ENCODE peak calls at places on chromosomes 5 and 9, in five cellular contexts. J is HepG2, P is SK-N-SH, X is stomach, H is esophagus muscularis mucosa. S is an unnamed sample. For H3K4me1, the result is how much of the 10 kb centered on the place peaks cover.

GRCh38 chr5:39024884-39025283 is 49.3 kb downstream of the RICTOR start:
- DNase-seq in J (no peak), P (no peak), X (no peak), H (no peak), S (no peak)

GRCh38 chr9:6272229-6272597 is 56.0 kb upstream of the TPD52L3 start:
- DNase-seq in J (peak), P (no peak), X (peak), H (no peak), S (no peak)

GRCh38 chr9:136992819-136993369 is 672 bp downstream of the PAXX start:
- DNase-seq in J (no peak), P (no peak), X (no peak), H (no peak), S (no peak)

GRCh38 chr5:53874409-53874808 is 314.0 kb downstream of the NDUFS4 start:
- DNase-seq in J (no peak), P (peak), X (no peak), H (no peak), S (no peak)

GRCh38 chr5:152514827-152515397 is 109.8 kb upstream of the NMUR2 start:
- DNase-seq in J (peak), P (peak), X (no peak), H (no peak), S (no peak)

GRCh38 chr5:56464935-56465756 is 232.0 kb upstream of the ANKRD55 start:
- DNase-seq in J (peak), P (no peak), X (no peak), H (no peak), S (no peak)

GRCh38 chr9:86788456-86788855 is 158.8 kb downstream of the GAS1 start:
- DNase-seq in J (no peak), P (no peak), X (no peak), H (peak), S (no peak)

GRCh38 chr5:127871448-127872153 is 168.4 kb downstream of the CCDC192 start:
- DNase-seq in J (no peak), P (no peak), X (no peak), H (no peak), S (no peak)

GRCh38 chr5:56056875-56057274 is 62.1 kb upstream of the IL6ST start:
- DNase-seq in J (no peak), P (no peak), X (no peak), H (no peak), S (no peak)

GRCh38 chr9:131382850-131383729 is 10.8 kb upstream of the PRRC2B start:
- DNase-seq in J (peak), P (no peak), X (peak), H (no peak), S (no peak)

GRCh38 chr9:4328723-4329122 is 28.9 kb upstream of the GLIS3 start:
- DNase-seq in J (no peak), P (no peak), X (no peak), H (no peak), S (no peak)

GRCh38 chr9:127698985-127699670 is 7.7 kb upstream of the CFAP157 start:
- DNase-seq in J (no peak), P (peak), X (peak), H (peak), S (peak)

GRCh38 chr5:149062371-149063016 is 368 bp downstream of the SH3TC2 start:
- DNase-seq in J (peak), P (no peak), X (no peak), H (peak), S (no peak)

GRCh38 chr5:130528474-130528873 is 624.2 kb downstream of the CHSY3 start:
- DNase-seq in J (no peak), P (no peak), X (no peak), H (no peak), S (no peak)

GRCh38 chr9:127225747-127226646 is 38.6 kb upstream of the GARNL3 start:
- DNase-seq in J (no peak), P (no peak), X (no peak), H (no peak), S (no peak)

GRCh38 chr9:120480707-120481106 is 99.3 kb downstream of the CDK5RAP2 start:
- DNase-seq in J (no peak), P (no peak), X (no peak), H (no peak), S (no peak)

GRCh38 chr9:69168709-69169217 is 5.3 kb upstream of the TJP2 start:
- DNase-seq in J (peak), P (no peak), X (no peak), H (no peak), S (no peak)

GRCh38 chr9:35669331-35670145 is 4.2 kb upstream of the CA9 start:
- DNase-seq in J (peak), P (no peak), X (peak), H (no peak), S (no peak)

GRCh38 chr9:91474656-91475055 is 51.0 kb upstream of the NFIL3 start:
- DNase-seq in J (no peak), P (no peak), X (no peak), H (no peak), S (no peak)

GRCh38 chr5:158714049-158714448 is 385.7 kb downstream of the EBF1 start:
- DNase-seq in J (no peak), P (peak), X (no peak), H (no peak), S (no peak)

GRCh38 chr5:148179234-148179824 is 11.0 kb downstream of the SPINK14 start:
- DNase-seq in J (peak), P (peak), X (no peak), H (no peak), S (no peak)

DNA sequence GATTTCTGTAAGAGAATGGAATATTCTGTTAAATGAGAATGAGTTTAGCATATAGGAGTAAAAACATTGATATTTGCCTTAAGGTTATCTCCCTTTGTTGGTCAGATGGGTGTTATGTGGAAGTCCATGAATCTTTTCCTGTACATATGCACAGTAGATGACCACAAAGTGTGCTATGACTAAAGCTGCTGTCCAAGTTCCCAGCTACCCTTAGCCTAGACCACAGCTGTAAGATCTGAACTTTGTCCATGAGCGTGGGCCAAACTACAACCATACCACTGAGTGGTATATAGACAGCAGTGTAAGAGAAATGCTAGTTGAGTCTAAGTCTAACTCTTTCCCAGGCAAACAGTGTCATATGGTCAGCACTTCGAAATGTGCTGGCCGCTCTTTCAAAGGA is 48.8 kb downstream of the CD180 start:
- DNase-seq in J (peak), P (no peak), X (no peak), H (no peak), S (no peak)
- TF ChIP-seq POLR2AphosphoS5 in J (no peak), P (no peak), X (no peak), H (no peak), S (no peak)

GRCh38 chr5:176170084-176170483 is 68.1 kb upstream of the SIMC1 start:
- DNase-seq in J (no peak), P (no peak), X (no peak), H (no peak), S (no peak)

GRCh38 chr5:176171171-176171760 is 67.0 kb upstream of the SIMC1 start:
- DNase-seq in J (no peak), P (no peak), X (no peak), H (no peak), S (no peak)

GRCh38 chr5:176166427-176166826 is 71.8 kb upstream of the SIMC1 start:
- DNase-seq in J (no peak), P (no peak), X (no peak), H (no peak), S (no peak)

GRCh38 chr5:176169393-176170063 is 68.7 kb upstream of the SIMC1 start:
- DNase-seq in J (no peak), P (no peak), X (no peak), H (no peak), S (no peak)

GRCh38 chr5:176167800-176168199 is 70.4 kb upstream of the SIMC1 start:
- DNase-seq in J (no peak), P (no peak), X (no peak), H (no peak), S (no peak)
- TF ChIP-seq EP300 in J (no peak), P (no peak), X (no peak), H (no peak), S (no peak)

GRCh38 chr9:125649315-125649714 is 57.7 kb downstream of the MAPKAP1 start:
- DNase-seq in J (no peak), P (no peak), X (no peak), H (no peak), S (no peak)

GRCh38 chr9:125648294-125648693 is 58.7 kb downstream of the MAPKAP1 start:
- DNase-seq in J (no peak), P (no peak), X (no peak), H (no peak), S (no peak)

GRCh38 chr9:125650271-125650737 is 56.7 kb downstream of the MAPKAP1 start:
- DNase-seq in J (no peak), P (no peak), X (no peak), H (no peak), S (no peak)

GRCh38 chr9:125651907-125652306 is 55.1 kb downstream of the MAPKAP1 start:
- DNase-seq in J (no peak), P (no peak), X (no peak), H (no peak), S (no peak)

GRCh38 chr9:125649826-125650225 is 57.2 kb downstream of the MAPKAP1 start:
- DNase-seq in J (no peak), P (no peak), X (no peak), H (no peak), S (no peak)
- H3K4me1 ChIP-seq in J (under half), P (under half), X (under half), H (under half), S (under half)

GRCh38 chr9:133476531-133476930 is 2.4 kb downstream of the SLC2A6 start:
- DNase-seq in J (no peak), P (no peak), X (no peak), H (no peak), S (no peak)
- TF ChIP-seq POLR2AphosphoS5 in J (no peak), P (no peak), X (no peak), H (no peak), S (no peak)

GRCh38 chr9:73151653-73152382 is at the start of gene ANXA1:
- DNase-seq in J (no peak), P (no peak), X (no peak), H (no peak), S (no peak)
- TF ChIP-seq EP300 in J (no peak), P (no peak), X (no peak), H (no peak), S (no peak)

GRCh38 chr5:43639566-43639965 is 36.6 kb downstream of the NNT start:
- DNase-seq in J (no peak), P (no peak), X (no peak), H (no peak), S (no peak)

GRCh38 chr5:43638107-43638506 is 35.1 kb downstream of the NNT start:
- DNase-seq in J (no peak), P (no peak), X (no peak), H (no peak), S (no peak)

GRCh38 chr5:43637416-43637815 is 34.4 kb downstream of the NNT start:
- DNase-seq in J (no peak), P (no peak), X (no peak), H (no peak), S (no peak)

GRCh38 chr5:43636076-43636475 is 33.1 kb downstream of the NNT start:
- DNase-seq in J (no peak), P (no peak), X (no peak), H (no peak), S (no peak)

DNA sequence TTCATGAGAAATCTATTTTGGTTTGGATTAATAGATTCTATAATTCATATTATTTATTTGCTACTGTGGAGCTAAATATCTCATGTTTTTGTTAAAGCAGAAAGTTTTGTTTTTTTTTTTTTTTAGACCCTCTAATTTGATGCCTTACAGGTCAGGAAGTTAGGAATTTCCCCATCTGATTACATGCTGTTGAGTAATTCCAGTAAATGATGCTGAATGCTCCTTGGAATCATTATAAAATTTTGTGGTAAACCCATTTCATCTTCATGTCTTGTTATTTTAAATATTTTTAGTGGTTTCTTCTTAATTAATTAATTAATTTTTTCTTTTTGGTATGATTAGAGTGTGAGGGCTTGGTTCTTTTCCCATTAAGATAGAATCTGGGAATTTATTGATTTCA is 35.6 kb downstream of the NNT start:
- DNase-seq in J (no peak), P (no peak), X (no peak), H (no peak), S (no peak)
- H3K4me1 ChIP-seq in J (under half), P (under half), X (under half), H (under half), S (under half)